ENCODE peak calls at places on chromosome 4, in four cellular contexts. F, B, C and X are unnamed samples.
A peak's percentile ranks its signal among the peaks of the same experiment; 100 is the strongest.

GRCh38 chr4:127304356-127304755 is 328.4 kb upstream of the INTU start:
- DNase-seq in F (no peak), B (no peak), C (peak; percentile 28), X (no peak)

GRCh38 chr4:104976258-104976657 is 170.4 kb upstream of the TET2 start:
- DNase-seq in B (no peak), F (no peak), C (no peak), X (no peak)

GRCh38 chr4:94803181-94803580 is 45.4 kb downstream of the BMPR1B start:
- DNase-seq in B (no peak), F (no peak), C (no peak), X (no peak)

GRCh38 chr4:65918217-65918616 is 247.9 kb upstream of the EPHA5 start:
- DNase-seq in B (peak; percentile 50), C (no peak), F (no peak), X (peak; percentile 68)

GRCh38 chr4:26239796-26240195 is 81.0 kb upstream of the RBPJ start:
- DNase-seq in B (no peak), C (no peak), F (no peak), X (no peak)

GRCh38 chr4:79209822-79210635 is 115.8 kb downstream of the NAA11 start:
- DNase-seq in F (no peak), C (no peak), B (no peak), X (no peak)

GRCh38 chr4:151744614-151745013 is 16.2 kb downstream of the GATB start:
- DNase-seq in C (peak; percentile 57), B (no peak), F (no peak), X (no peak)

GRCh38 chr4:3257125-3257690 is 8.2 kb downstream of the MSANTD1 start:
- DNase-seq in B (peak; percentile 46), F (no peak), C (no peak), X (peak; percentile 73)

GRCh38 chr4:174244441-174244840 is 39.0 kb downstream of the FBXO8 start:
- DNase-seq in F (no peak), B (no peak), C (no peak), X (no peak)

GRCh38 chr4:77560170-77560569 is 45.5 kb upstream of the CXCL13 start:
- DNase-seq in C (no peak), F (no peak), B (no peak), X (no peak)

GRCh38 chr4:147596976-147597375 is 20.2 kb upstream of the TMEM184C start:
- DNase-seq in C (peak; percentile 49), F (no peak), B (peak; percentile 68), X (peak; percentile 32)

GRCh38 chr4:6452897-6453687 is 19.3 kb downstream of the PPP2R2C start:
- DNase-seq in F (no peak), B (no peak), C (no peak), X (no peak)

GRCh38 chr4:79917246-79917645 is 155.8 kb downstream of the ANTXR2 start:
- DNase-seq in F (peak; percentile 10), C (peak; percentile 23), B (no peak), X (peak; percentile 3)

GRCh38 chr4:153530284-153530995 is 64.3 kb downstream of the TMEM131L start:
- DNase-seq in F (no peak), B (no peak), C (no peak), X (no peak)

GRCh38 chr4:111977419-111977965 is 167.8 kb upstream of the FAM241A start:
- DNase-seq in C (no peak), F (no peak), B (no peak), X (no peak)

GRCh38 chr4:190019023-190019858 is 7.8 kb downstream of the FRG2 start:
- DNase-seq in B (no peak), C (no peak), F (no peak), X (no peak)

GRCh38 chr4:161555689-161556660 is 607.8 kb downstream of the FSTL5 start:
- DNase-seq in B (no peak), C (peak; percentile 43), F (no peak), X (no peak)